ENCODE peak calls at places on chromosomes 16 and 17, in four cellular contexts. W is WTC11, C is HepG2, T is GM12878. B is an unnamed sample.

GRCh38 chr16:80936410-80936809 is 70.3 kb downstream of the CMC2 start:
- DNase-seq in W (no peak), C (no peak), T (no peak), B (no peak)

GRCh38 chr17:40450175-40450574 is 6.9 kb downstream of the IGFBP4 start:
- DNase-seq in W (peak), C (peak), T (no peak), B (peak)

GRCh38 chr16:83826146-83826913 is 18.6 kb downstream of the HSBP1 start:
- DNase-seq in W (peak), C (peak), T (no peak), B (peak)

GRCh38 chr17:77474292-77474988 is 333.7 kb downstream of the SEC14L1 start:
- DNase-seq in W (no peak), C (no peak), T (no peak), B (no peak)

GRCh38 chr17:43914451-43914850 is 7.1 kb upstream of the MPP2 start:
- DNase-seq in W (no peak), C (no peak), T (no peak), B (no peak)

GRCh38 chr16:31362476-31363405 is 7.8 kb downstream of the ITGAX start:
- DNase-seq in W (no peak), C (no peak), T (no peak), B (no peak)

GRCh38 chr17:36535669-36536081 is 888 bp downstream of the PIGW start:
- DNase-seq in W (no peak), C (no peak), T (no peak), B (no peak)

GRCh38 chr17:40345161-40346034 is 19.1 kb downstream of the GJD3 start:
- DNase-seq in W (peak), C (peak), T (no peak), B (peak)

GRCh38 chr16:29806641-29807425 is 504 bp downstream of the MAZ start:
- DNase-seq in W (peak), C (peak), T (no peak), B (peak)

GRCh38 chr16:56866955-56867830 is 2.2 kb downstream of the SLC12A3 start:
- DNase-seq in W (no peak), C (peak), T (no peak), B (peak)

GRCh38 chr16:57795431-57795878 is 6.8 kb downstream of the KIFC3 start:
- DNase-seq in W (peak), C (peak), T (no peak), B (no peak)

GRCh38 chr17:35752471-35752870 is 568 bp downstream of the GAS2L2 start:
- DNase-seq in W (no peak), C (no peak), T (no peak), B (no peak)

GRCh38 chr17:38897671-38898290 is 27.6 kb upstream of the LASP1NB start:
- DNase-seq in W (no peak), C (no peak), T (no peak), B (no peak)
- TF ChIP-seq TCF7 in W (no peak), C (no peak), T (no peak), B (no peak)

GRCh38 chr17:29828676-29829291 is 101.2 kb downstream of the SSH2 start:
- DNase-seq in W (no peak), C (no peak), T (no peak), B (no peak)
- TF ChIP-seq TCF7 in W (no peak), C (no peak), T (no peak), B (no peak)

DNA sequence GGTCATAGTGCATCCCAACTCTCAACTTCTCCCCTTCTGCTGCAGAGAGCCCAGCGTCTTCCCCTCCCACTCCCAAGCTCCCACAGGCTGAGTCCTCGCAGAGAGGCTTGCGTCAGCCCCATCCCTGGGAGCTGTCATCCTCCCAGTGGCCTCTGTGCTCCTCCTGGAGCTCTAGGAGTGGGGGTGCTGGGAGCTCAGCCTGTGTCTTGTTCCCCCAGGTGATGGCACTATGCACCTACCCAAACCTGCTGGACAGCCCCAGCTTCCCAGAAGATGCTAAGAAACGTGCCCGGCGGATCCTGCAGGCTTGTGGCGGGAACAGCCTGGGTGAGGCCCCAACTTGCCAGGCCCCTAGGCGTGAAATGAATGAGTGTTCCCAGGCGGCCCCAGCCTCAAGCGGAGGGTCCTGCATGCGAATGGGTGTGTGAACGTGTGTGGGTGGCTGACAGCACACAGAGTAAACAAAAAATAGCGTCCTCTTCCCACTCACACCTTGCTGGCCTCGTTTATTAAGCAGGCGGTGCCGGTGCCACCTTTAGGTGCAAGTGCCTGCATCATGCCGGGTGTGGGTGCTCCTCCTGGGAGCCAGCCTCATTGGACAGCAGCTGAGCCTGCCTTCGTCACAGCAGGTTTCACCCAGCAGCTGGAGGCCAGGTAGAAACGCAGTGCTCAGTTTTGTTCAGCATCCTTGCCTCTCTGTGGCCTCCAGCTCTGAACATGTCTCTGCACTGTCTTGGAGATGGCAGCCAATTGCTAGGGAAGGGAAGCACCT is 16.5 kb downstream of the GPT2 start:
- DNase-seq in W (no peak), C (no peak), T (no peak), B (no peak)
- TF ChIP-seq TCF7 in W (no peak), C (no peak), T (no peak), B (no peak)

GRCh38 chr16:411576-412265 is 10.0 kb downstream of the DECR2 start:
- DNase-seq in W (no peak), C (no peak), T (no peak), B (peak)
- TF ChIP-seq TCF7 in W (no peak), C (no peak), T (no peak), B (no peak)

GRCh38 chr16:892536-893255 is 78.1 kb downstream of the LMF1 start:
- DNase-seq in W (peak), C (no peak), T (no peak), B (peak)

GRCh38 chr16:892006-892405 is 78.8 kb downstream of the LMF1 start:
- DNase-seq in W (no peak), C (no peak), T (no peak), B (no peak)

GRCh38 chr16:894136-894535 is 76.6 kb downstream of the LMF1 start:
- DNase-seq in W (no peak), C (no peak), T (no peak), B (no peak)

GRCh38 chr16:894841-895240 is 75.9 kb downstream of the LMF1 start:
- DNase-seq in W (peak), C (no peak), T (no peak), B (peak)

GRCh38 chr16:893360-893759 is 77.4 kb downstream of the LMF1 start:
- DNase-seq in W (no peak), C (no peak), T (no peak), B (no peak)
- TF ChIP-seq TCF7 in W (no peak), C (no peak), T (no peak), B (no peak)

DNA sequence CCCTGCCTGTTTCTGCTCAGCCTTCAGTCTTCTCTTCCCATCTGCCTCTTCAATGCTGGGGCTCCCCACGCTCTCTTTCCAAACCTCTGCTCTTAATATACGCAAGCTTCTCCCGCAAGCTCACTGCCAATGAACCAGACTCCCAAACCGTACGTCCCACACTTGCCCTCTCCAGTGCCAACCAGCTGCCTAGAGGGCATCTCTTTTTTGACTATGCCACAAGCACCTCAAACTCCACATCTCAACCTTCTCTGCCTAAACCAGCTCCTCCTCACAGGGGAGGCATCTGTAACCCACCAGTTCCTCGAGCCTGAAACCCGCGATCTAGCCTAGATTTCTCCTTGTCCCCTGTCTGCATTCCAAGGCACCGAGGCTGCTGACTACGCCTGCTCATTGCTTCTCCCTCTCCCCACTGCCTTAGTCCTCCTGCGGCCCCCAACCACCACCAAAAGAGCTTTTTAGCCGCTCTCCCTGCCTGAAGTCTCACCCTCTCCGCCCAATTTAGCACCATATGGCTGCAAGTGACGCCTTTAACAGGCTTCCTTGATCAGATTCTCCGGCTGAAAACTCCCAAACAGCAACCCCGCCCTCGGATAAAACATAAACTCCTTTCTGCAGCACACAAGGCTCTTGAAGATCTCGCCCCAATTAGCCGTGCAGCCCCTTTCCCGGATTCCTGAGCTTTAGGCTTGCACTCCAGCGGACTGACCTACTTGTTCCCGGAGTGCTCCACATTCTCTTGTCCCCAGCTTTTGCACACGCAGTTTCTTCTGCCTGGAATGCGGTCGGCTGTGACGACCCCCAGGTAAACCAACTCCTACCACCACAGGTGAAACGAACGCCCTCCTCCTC is 1.5 kb downstream of the GGA2 start:
- DNase-seq in W (peak), C (no peak), T (no peak), B (peak)
- TF ChIP-seq TCF7 in W (no peak), C (no peak), T (no peak), B (no peak)

GRCh38 chr17:13143001-13143400 is 125.2 kb upstream of the ELAC2 start:
- DNase-seq in W (no peak), C (no peak), T (no peak), B (no peak)
- TF ChIP-seq TCF7 in W (no peak), C (no peak), T (no peak), B (no peak)